ENCODE peak calls at places on chromosomes 1 and 21, in seven cellular contexts. J, N, O, A, F, V and L are unnamed samples.

GRCh38 chr1:51877434-51878306 is 857 bp downstream of the NRDC start:
- DNase-seq in J (peak; percentile 38), N (no peak), O (peak; percentile 57), A (peak; percentile 39), F (no peak), V (peak; percentile 32), L (no peak)

GRCh38 chr1:17030186-17030585 is 18.5 kb upstream of the ATP13A2 start:
- DNase-seq in J (no peak), N (no peak), O (no peak), A (no peak), F (no peak), V (no peak), L (no peak)

GRCh38 chr1:67241200-67241746 is 66.4 kb upstream of the IL12RB2 start:
- DNase-seq in J (no peak), N (no peak), O (no peak), A (no peak), F (no peak), V (no peak), L (no peak)

GRCh38 chr1:222546548-222547259 is 1.2 kb downstream of the HHIPL2 start:
- DNase-seq in J (no peak), N (no peak), O (peak; percentile 38), A (peak; percentile 54), F (no peak), V (no peak), L (no peak)

GRCh38 chr1:187032982-187033705 is 204.4 kb downstream of the PLA2G4A start:
- DNase-seq in J (no peak), N (no peak), O (no peak), A (no peak), F (no peak), V (no peak), L (no peak)

GRCh38 chr1:202349263-202349928 is 897 bp downstream of the PPP1R12B start:
- DNase-seq in J (no peak), N (no peak), O (no peak), A (peak; percentile 48), F (no peak), V (peak; percentile 12), L (no peak)

GRCh38 chr21:36504067-36505058 is 24.4 kb upstream of the CLDN14 start:
- DNase-seq in J (no peak), N (no peak), O (peak; percentile 57), A (peak; percentile 74), F (peak; percentile 7), V (peak; percentile 18), L (no peak)

GRCh38 chr21:20260124-20260523 is 738.1 kb upstream of the NCAM2 start:
- DNase-seq in J (no peak), N (no peak), O (no peak), A (no peak), F (no peak), V (no peak), L (no peak)

GRCh38 chr1:210293191-210293607 is 35.5 kb upstream of the HHAT start:
- DNase-seq in J (no peak), N (peak; percentile 84), O (peak; percentile 36), A (peak; percentile 42), F (no peak), V (peak; percentile 36), L (peak; percentile 13)

GRCh38 chr1:208052135-208052534 is 141.2 kb upstream of the CD34 start:
- DNase-seq in J (no peak), N (no peak), O (no peak), A (no peak), F (no peak), V (no peak), L (no peak)

GRCh38 chr1:162548170-162548569 is 13.4 kb upstream of the UAP1 start:
- DNase-seq in J (no peak), N (peak; percentile 46), O (no peak), A (peak; percentile 34), F (no peak), V (no peak), L (no peak)

GRCh38 chr21:31288191-31288590 is 55.9 kb downstream of the TIAM1 start:
- DNase-seq in J (no peak), N (no peak), O (no peak), A (no peak), F (no peak), V (no peak), L (no peak)

GRCh38 chr1:26399034-26399433 is 11.6 kb upstream of the LIN28A start:
- DNase-seq in J (no peak), N (no peak), O (no peak), A (no peak), F (no peak), V (no peak), L (no peak)

GRCh38 chr1:206442101-206442500 is 28.2 kb upstream of the IKBKE start:
- DNase-seq in J (no peak), N (no peak), O (no peak), A (no peak), F (no peak), V (no peak), L (no peak)

GRCh38 chr1:59329412-59330053 is 32.6 kb downstream of the FGGY start:
- DNase-seq in J (no peak), N (no peak), O (no peak), A (no peak), F (no peak), V (no peak), L (no peak)

GRCh38 chr1:70509996-70510876 is 99.2 kb downstream of the CTH start:
- DNase-seq in J (no peak), N (no peak), O (no peak), A (peak; percentile 84), F (no peak), V (no peak), L (no peak)

GRCh38 chr1:47808612-47809011 is 188.6 kb downstream of the TRABD2B start:
- DNase-seq in J (no peak), N (no peak), O (no peak), A (no peak), F (no peak), V (no peak), L (no peak)

GRCh38 chr1:219340796-219341195 is 167.1 kb downstream of the LYPLAL1 start:
- DNase-seq in J (no peak), N (no peak), O (no peak), A (no peak), F (no peak), V (no peak), L (no peak)

GRCh38 chr1:47870480-47870879 is 126.7 kb downstream of the TRABD2B start:
- DNase-seq in J (no peak), N (no peak), O (no peak), A (no peak), F (no peak), V (no peak), L (no peak)

GRCh38 chr1:89820423-89821321 is at the start of gene LRRC8D:
- DNase-seq in J (peak; percentile 93), N (peak; percentile 91), O (peak; percentile 90), A (peak; percentile 90), F (peak; percentile 68), V (peak; percentile 89), L (no peak)

GRCh38 chr1:74689800-74690696 is 16.5 kb upstream of the ERICH3 start:
- DNase-seq in J (peak; percentile 41), N (no peak), O (peak; percentile 70), A (peak; percentile 79), F (peak; percentile 12), V (peak; percentile 15), L (no peak)

GRCh38 chr1:40664167-40664537 is 1.3 kb downstream of the RIMS3 start:
- DNase-seq in J (no peak), N (no peak), O (no peak), A (no peak), F (no peak), V (no peak), L (no peak)

DNA sequence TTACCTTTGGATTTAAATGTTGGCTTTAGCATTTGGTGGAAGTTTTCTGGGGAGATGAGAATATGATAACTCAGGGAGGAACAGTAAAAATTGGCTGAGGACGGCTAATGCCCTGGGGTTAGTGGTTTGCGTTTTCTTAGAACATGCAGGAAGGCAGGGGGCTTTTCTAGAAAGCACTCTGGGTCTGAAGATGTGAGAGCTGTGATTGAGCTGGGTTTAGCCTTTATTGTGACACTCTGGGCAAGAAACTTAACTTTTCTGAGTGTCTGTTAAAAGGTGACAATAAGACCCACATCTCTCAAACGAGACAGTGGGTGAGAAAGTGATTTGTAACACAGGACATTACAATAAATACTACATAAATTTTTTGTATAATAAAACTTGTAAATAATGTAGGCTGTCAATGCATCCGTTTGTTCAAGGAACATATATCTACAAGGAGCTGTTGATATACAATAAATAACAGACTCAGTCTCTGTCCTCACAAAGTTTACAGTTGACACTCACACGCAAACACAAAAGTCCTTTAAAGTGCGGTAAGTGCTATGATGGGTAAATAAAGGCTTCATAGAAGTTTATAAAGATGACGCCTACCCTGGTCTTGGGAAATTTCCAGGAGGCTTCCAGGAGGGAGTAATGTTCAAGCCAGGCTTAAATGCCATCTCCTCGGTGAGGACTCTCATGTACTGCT is 49.5 kb upstream of the MRPS6 start:
- DNase-seq in J (no peak), N (no peak), O (no peak), A (no peak), F (no peak), V (no peak), L (no peak)
- H3K4me1 ChIP-seq in J (peaks cover 4% of the 10 kb centered on the region), N (peaks cover 18% of the 10 kb centered on the region), O (peaks cover 15% of the 10 kb centered on the region), A (peaks cover 19% of the 10 kb centered on the region), F (peaks cover 9% of the 10 kb centered on the region), V (peaks cover 21% of the 10 kb centered on the region), L (peaks cover 10% of the 10 kb centered on the region)

GRCh38 chr1:155984341-155984740 is 6.0 kb upstream of the ARHGEF2 start:
- DNase-seq in J (peak; percentile 94), N (no peak), O (no peak), A (no peak), F (no peak), V (no peak), L (no peak)
- H3K4me1 ChIP-seq in J (peaks cover 3% of the 10 kb centered on the region), N (peaks cover 65% of the 10 kb centered on the region), O (peaks cover 18% of the 10 kb centered on the region), A (peaks cover 22% of the 10 kb centered on the region), F (peaks cover 36% of the 10 kb centered on the region), V (peaks cover 55% of the 10 kb centered on the region), L (peaks cover 25% of the 10 kb centered on the region)

DNA sequence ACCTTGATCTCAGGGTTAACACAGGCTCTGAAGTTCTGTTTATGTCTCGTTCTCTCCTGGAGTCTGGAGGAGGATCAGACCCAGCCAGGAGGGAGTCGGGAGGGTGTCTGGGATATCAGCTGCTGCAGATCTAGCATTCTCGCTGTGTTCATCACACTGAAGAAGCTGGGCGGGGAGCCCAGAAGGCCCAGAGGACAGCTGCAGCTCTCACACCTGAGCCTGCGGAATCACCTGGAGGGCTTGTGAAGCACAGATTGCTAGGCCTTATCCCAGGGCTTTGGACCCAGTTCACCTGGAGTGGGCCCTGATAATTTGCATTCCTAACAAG is 19.4 kb downstream of the ABCA4 start:
- DNase-seq in J (no peak), N (peak; percentile 16), O (no peak), A (peak; percentile 58), F (no peak), V (no peak), L (no peak)
- H3K4me1 ChIP-seq in J (peaks cover 2% of the 10 kb centered on the region), N (peaks cover 19% of the 10 kb centered on the region), O (peaks cover 8% of the 10 kb centered on the region), A (peaks cover 52% of the 10 kb centered on the region), F (no peaks in the 10 kb centered on the region), V (peaks cover 9% of the 10 kb centered on the region), L (no peaks in the 10 kb centered on the region)

GRCh38 chr1:27491748-27492700 is 2.1 kb upstream of the WASF2 start:
- DNase-seq in J (no peak), N (peak; percentile 68), O (peak; percentile 67), A (no peak), F (no peak), V (peak; percentile 35), L (no peak)

GRCh38 chr1:27489973-27490741 is at the start of gene WASF2:
- DNase-seq in J (peak; percentile 96), N (peak; percentile 98), O (peak; percentile 98), A (peak; percentile 98), F (peak; percentile 96), V (peak; percentile 98), L (peak; percentile 87)

GRCh38 chr1:27488523-27489138 is 1.3 kb downstream of the WASF2 start:
- DNase-seq in J (no peak), N (no peak), O (no peak), A (peak; percentile 38), F (no peak), V (no peak), L (no peak)

GRCh38 chr1:27485363-27485762 is 4.6 kb downstream of the WASF2 start:
- DNase-seq in J (no peak), N (no peak), O (no peak), A (no peak), F (no peak), V (no peak), L (no peak)

GRCh38 chr1:27487927-27488522 is 1.9 kb downstream of the WASF2 start:
- DNase-seq in J (no peak), N (no peak), O (no peak), A (no peak), F (no peak), V (no peak), L (no peak)
- H3K4me1 ChIP-seq in J (no peaks in the 10 kb centered on the region), N (peaks cover 80% of the 10 kb centered on the region), O (peaks cover 57% of the 10 kb centered on the region), A (peaks cover 8% of the 10 kb centered on the region), F (peaks cover 16% of the 10 kb centered on the region), V (peaks cover 76% of the 10 kb centered on the region), L (peaks cover 38% of the 10 kb centered on the region)